ENCODE peak calls at places on chromosomes 6 and 20, in nine cellular contexts. R is HCT116; N is right cardiac atrium; M is BE2C; T is left ventricle myocardium inferior; S is CD8-positive, alpha-beta memory T cell; X is pancreas; Y is endodermal cell; O is GM23248. A is an unnamed sample.

GRCh38 chr6:131362070-131362469 is 211.0 kb upstream of the ARG1 start:
- DNase-seq in M (no peak), N (no peak), O (peak; percentile 62), Y (no peak), T (no peak), X (no peak), R (no peak), S (no peak), A (no peak)

GRCh38 chr6:16624631-16625299 is 136.5 kb downstream of the ATXN1 start:
- DNase-seq in R (no peak), M (no peak), S (no peak), N (no peak), T (no peak), O (peak; percentile 40), Y (no peak), X (no peak), A (no peak)

GRCh38 chr20:44448753-44449546 is 26.7 kb upstream of the TTPAL start:
- DNase-seq in N (no peak), M (peak; percentile 47), Y (peak; percentile 88), T (no peak), S (no peak), X (no peak), O (peak; percentile 26), R (peak; percentile 16), A (peak; percentile 69)

GRCh38 chr6:52283111-52283510 is 1.4 kb downstream of the MCM3 start:
- DNase-seq in T (no peak), X (no peak), R (no peak), S (no peak), Y (no peak), N (no peak), O (no peak), M (no peak), A (no peak)

GRCh38 chr20:5864873-5865582 is 85.3 kb downstream of the TRMT6 start:
- DNase-seq in T (no peak), M (no peak), N (no peak), S (peak; percentile 55), R (no peak), X (no peak), O (peak; percentile 64), Y (no peak), A (no peak)

GRCh38 chr6:149060300-149060984 is 257.1 kb upstream of the TAB2 start:
- DNase-seq in S (peak; percentile 68), O (no peak), T (peak; percentile 24), N (no peak), Y (no peak), R (no peak), X (no peak), M (peak; percentile 61), A (no peak)

GRCh38 chr6:167056370-167056769 is 57.2 kb downstream of the CEP43 start:
- DNase-seq in O (no peak), T (no peak), X (no peak), N (no peak), M (no peak), S (peak; percentile 56), R (no peak), Y (no peak), A (no peak)

GRCh38 chr6:106799008-106799952 is 169.9 kb downstream of the QRSL1 start:
- DNase-seq in X (no peak), O (peak; percentile 19), S (no peak), T (no peak), Y (peak; percentile 59), R (no peak), N (no peak), M (no peak), A (peak; percentile 23)

GRCh38 chr20:50930139-50931047 is 844 bp downstream of the ADNP start:
- DNase-seq in X (peak; percentile 77), Y (peak; percentile 72), O (peak; percentile 64), S (peak; percentile 55), M (peak; percentile 24), N (peak; percentile 77), R (no peak), T (no peak), A (peak; percentile 64)

GRCh38 chr6:36374194-36374593 is 13.3 kb downstream of the ETV7 start:
- DNase-seq in T (no peak), N (no peak), R (no peak), M (no peak), O (no peak), X (no peak), Y (no peak), S (no peak), A (no peak)

DNA sequence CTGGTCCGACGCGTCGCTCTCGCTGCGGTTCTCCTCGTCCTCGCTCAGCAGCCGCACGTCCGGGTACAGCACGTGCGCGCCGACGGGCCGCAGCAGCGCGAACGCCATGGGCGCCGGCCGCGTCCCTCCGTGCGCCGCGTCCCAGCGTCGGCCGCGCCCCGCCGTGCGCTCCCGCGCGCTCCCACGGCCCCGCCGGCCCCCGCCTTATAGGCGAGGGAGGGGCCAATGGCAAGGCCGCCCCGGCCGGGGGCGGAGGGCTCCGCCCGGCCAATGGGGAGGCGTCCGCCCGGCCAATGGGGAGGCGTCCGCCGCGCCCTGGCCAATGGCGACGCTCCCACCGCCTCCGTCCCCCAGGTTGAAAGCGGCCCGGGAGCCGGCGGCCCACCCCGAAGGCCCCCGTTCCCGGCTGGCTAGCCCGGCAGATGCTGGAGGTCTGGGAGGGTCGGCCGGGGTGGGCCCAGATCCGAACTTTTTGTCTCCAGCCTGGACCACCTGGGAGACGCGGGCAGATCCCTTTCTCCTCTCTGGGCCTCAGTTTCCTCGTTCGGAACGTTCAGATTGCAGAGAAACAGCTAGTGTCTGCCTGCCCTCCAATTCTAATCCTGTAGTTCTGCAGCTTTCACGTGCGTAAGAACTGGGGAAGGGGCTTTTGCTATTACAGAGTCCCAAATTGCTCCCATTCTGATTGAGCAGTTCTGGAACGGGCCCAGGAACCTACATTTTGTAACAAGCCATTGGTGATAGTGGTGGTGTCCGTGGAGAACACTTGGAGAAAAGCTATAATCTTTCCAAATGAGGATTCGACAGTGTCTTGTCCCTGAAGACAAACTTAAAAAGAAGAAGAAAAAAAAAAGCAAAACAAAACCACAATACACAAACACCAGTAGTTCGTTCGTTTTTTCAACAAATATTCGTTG is at the start of gene TCF15:
- DNase-seq in S (no peak), N (peak; percentile 79), R (no peak), M (peak; percentile 75), X (no peak), O (peak; percentile 19), T (peak; percentile 71), Y (peak; percentile 85), A (peak; percentile 87)
- H3K27me3 ChIP-seq in S (peaks cover 8% of the 10 kb centered on the region), N (no peaks in the 10 kb centered on the region), R (no peaks in the 10 kb centered on the region), M (peaks cover 8% of the 10 kb centered on the region), X (peaks cover 7% of the 10 kb centered on the region), O (peaks cover 55% of the 10 kb centered on the region), T (peaks cover 21% of the 10 kb centered on the region), Y (peaks cover 25% of the 10 kb centered on the region), A (peaks cover 67% of the 10 kb centered on the region)

DNA sequence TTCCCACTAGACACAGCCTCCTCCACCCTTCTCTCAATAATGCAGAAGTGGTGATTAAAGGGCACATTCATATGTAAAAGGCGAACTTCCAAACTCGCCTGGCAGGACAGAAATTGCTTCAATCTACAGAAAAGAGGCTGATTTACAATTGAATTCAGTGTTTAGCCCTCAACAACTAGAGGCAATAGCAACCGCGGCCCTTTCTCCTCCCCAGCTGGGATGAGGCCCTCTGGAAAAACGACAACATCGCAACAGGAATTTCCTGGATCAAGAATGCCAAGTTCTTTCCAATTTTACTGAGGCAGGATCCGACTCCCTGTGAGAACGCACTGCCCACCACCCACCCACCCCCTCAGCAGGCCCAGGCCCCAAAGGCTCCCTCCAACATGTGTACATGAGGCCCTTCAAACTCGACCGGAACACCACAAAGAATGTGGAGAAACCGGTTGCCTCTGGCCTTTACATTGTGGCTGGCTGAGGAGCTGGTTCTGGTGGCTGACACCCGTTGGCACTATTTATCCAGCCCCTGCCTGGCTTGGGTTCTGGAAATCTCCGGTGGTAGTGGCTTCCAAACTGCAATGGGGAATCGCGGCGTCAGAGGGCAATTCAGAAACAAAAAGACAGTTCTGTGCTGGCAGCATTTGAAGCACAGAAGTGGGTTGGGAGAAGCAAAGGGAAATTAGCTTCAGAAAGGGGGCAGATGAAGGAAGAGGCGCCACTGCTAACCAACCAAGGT is 36.8 kb downstream of the ZMYND8 start:
- DNase-seq in N (peak; percentile 80), O (peak; percentile 73), S (no peak), T (peak; percentile 36), M (no peak), Y (peak; percentile 93), R (peak; percentile 78), X (peak; percentile 63), A (peak; percentile 61)
- H3K4me3 ChIP-seq in N (peak overlapping the region; percentile 7), O (peak overlapping the region; percentile 58), S (no peak overlapping the region), T (peak overlapping the region; percentile 54), M (no peak overlapping the region), Y (peak overlapping the region; percentile 64), R (peak overlapping the region; percentile 41), X (no peak overlapping the region), A (peak overlapping the region; percentile 3)

GRCh38 chr20:54148947-54149764 is 24.6 kb downstream of the CYP24A1 start:
- DNase-seq in Y (no peak), M (no peak), S (no peak), N (no peak), T (no peak), O (no peak), X (no peak), R (peak; percentile 93), A (no peak)

GRCh38 chr20:54151073-54151436 is 22.7 kb downstream of the CYP24A1 start:
- DNase-seq in T (no peak), X (no peak), N (no peak), R (no peak), O (no peak), M (no peak), Y (no peak), S (no peak), A (no peak)

GRCh38 chr20:54144847-54145246 is 28.9 kb downstream of the CYP24A1 start:
- DNase-seq in R (no peak), S (no peak), X (no peak), O (no peak), T (no peak), M (no peak), Y (no peak), N (no peak), A (no peak)

GRCh38 chr20:54149765-54150264 is 24.0 kb downstream of the CYP24A1 start:
- DNase-seq in T (no peak), O (no peak), N (no peak), R (no peak), X (no peak), M (no peak), Y (no peak), S (no peak), A (no peak)

DNA sequence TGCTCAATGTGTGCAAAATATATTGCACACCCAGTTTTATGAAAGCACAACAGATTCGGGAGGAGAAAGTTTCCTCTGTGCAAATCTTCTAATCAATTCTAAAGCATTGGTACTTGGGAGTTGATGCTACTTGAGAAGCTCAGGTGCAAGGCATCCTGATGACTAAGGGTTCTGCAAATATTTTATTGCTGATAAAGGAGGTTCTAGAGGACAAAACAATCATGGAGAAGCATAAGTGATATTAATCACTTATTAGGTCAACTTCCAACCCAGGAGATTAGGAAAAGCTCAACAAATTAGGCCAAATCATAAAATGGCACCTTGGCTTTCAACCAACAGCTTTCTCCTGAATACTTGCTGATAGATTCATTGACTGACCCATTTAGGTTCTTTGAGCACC is 27.1 kb downstream of the CYP24A1 start:
- DNase-seq in X (no peak), N (no peak), Y (no peak), O (no peak), M (no peak), T (no peak), R (no peak), S (no peak), A (no peak)
- H3K27me3 ChIP-seq in X (no peaks in the 10 kb centered on the region), N (no peaks in the 10 kb centered on the region), Y (no peaks in the 10 kb centered on the region), O (no peaks in the 10 kb centered on the region), M (peaks cover 26% of the 10 kb centered on the region), T (peaks cover 31% of the 10 kb centered on the region), R (no peaks in the 10 kb centered on the region), S (no peaks in the 10 kb centered on the region), A (no peaks in the 10 kb centered on the region)

DNA sequence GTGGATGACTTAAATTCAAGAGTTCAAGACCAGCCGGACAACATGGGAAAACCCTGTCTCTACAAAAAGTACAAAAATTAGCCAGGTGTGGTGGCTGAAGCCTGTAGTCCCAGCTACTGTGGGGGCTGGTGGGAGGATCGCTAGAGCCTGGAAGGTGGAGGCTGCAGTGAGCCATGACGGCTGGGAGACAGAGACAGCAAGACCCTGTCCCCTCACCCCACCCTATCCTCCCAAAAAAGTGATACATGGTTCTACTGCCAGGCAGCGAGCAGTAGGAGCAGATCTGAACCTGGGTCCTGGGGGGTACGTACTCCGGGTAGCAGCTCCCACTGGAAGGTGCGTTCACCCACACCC is 2.2 kb downstream of the PSMA7 start:
- DNase-seq in N (no peak), M (no peak), X (no peak), R (no peak), T (no peak), O (no peak), Y (no peak), S (no peak), A (no peak)
- H3K4me3 ChIP-seq in N (no peak overlapping the region), M (peak overlapping the region; percentile 91), X (no peak overlapping the region), R (no peak overlapping the region), T (peak overlapping the region; percentile 82), O (peak overlapping the region; percentile 76), Y (peak overlapping the region; percentile 86), S (no peak overlapping the region), A (peak overlapping the region; percentile 92)